ENCODE peak calls at places on chromosome 19, in six cellular contexts. J is activated T-cell treated with anti-CD3 and anti-CD28 coated beads for 1 hour, P is AG04450, F is epithelial cell of esophagus, G is fibroblast of the aortic adventitia, Q is mammary epithelial cell. M is an unnamed sample.

GRCh38 chr19:9835507-9835949 is 410 bp downstream of the PIN1 start:
- DNase-seq in F (no peak), Q (no peak), J (no peak), G (no peak), P (no peak), M (no peak)

GRCh38 chr19:39677931-39678889 is 22.5 kb downstream of the LGALS16 start:
- DNase-seq in F (no peak), P (no peak), Q (no peak), G (peak; percentile 14), J (no peak), M (no peak)

GRCh38 chr19:47714339-47714738 is 1.1 kb downstream of the EHD2 start:
- DNase-seq in Q (no peak), J (no peak), G (no peak), P (no peak), F (no peak), M (no peak)

GRCh38 chr19:843836-844299 is 3.1 kb downstream of the PRTN3 start:
- DNase-seq in G (no peak), F (no peak), J (no peak), Q (no peak), P (no peak), M (no peak)

GRCh38 chr19:14473073-14473790 is 1.9 kb downstream of the PTGER1 start:
- DNase-seq in Q (no peak), J (no peak), P (no peak), F (peak; percentile 17), G (no peak), M (no peak)

GRCh38 chr19:46670874-46671273 is 9.9 kb upstream of the DACT3 start:
- DNase-seq in J (no peak), G (no peak), P (no peak), F (peak; percentile 28), Q (no peak), M (no peak)

GRCh38 chr19:41801682-41802317 is 5.4 kb downstream of the CEACAM3 start:
- DNase-seq in Q (no peak), F (no peak), G (no peak), P (no peak), J (no peak), M (no peak)

GRCh38 chr19:28665748-28666147 is 547.2 kb downstream of the UQCRFS1 start:
- DNase-seq in G (no peak), F (no peak), J (no peak), Q (no peak), P (no peak), M (no peak)